ENCODE peak calls at places on chromosome 14, in ten cellular contexts. One of them, this sample, is unnamed.

GRCh38 chr14:90091393-90091792 is 29.6 kb downstream of the KCNK13 start:
- DNase-seq in prostate gland: no peak
- DNase-seq in mesenchymal stem cell: no peak
- DNase-seq in choroid plexus epithelial cell: peak
- DNase-seq in activated naive CD8-positive, alpha-beta T cell treated with anti-CD3 and anti-CD28 coated beads, Interleukin-2, amount 50 U/mL, for 24 hours: no peak
- DNase-seq in cerebellar nuclear complex: no peak
- DNase-seq in activated T-cell treated with anti-CD3 and anti-CD28 coated beads for 48 hours: no peak
- DNase-seq in mucosa of gallbladder: no peak
- DNase-seq in AG08396: no peak
- DNase-seq in epithelial cell of esophagus: no peak
- DNase-seq in this sample: no peak

GRCh38 chr14:89004195-89004594 is 179.7 kb downstream of the TTC8 start:
- DNase-seq in prostate gland: no peak
- DNase-seq in mesenchymal stem cell: peak
- DNase-seq in choroid plexus epithelial cell: peak
- DNase-seq in activated naive CD8-positive, alpha-beta T cell treated with anti-CD3 and anti-CD28 coated beads, Interleukin-2, amount 50 U/mL, for 24 hours: no peak
- DNase-seq in cerebellar nuclear complex: no peak
- DNase-seq in activated T-cell treated with anti-CD3 and anti-CD28 coated beads for 48 hours: no peak
- DNase-seq in mucosa of gallbladder: no peak
- DNase-seq in AG08396: peak
- DNase-seq in epithelial cell of esophagus: peak
- DNase-seq in this sample: no peak

GRCh38 chr14:78612666-78613065 is 442.5 kb downstream of the NRXN3 start:
- DNase-seq in prostate gland: no peak
- DNase-seq in mesenchymal stem cell: no peak
- DNase-seq in choroid plexus epithelial cell: no peak
- DNase-seq in activated naive CD8-positive, alpha-beta T cell treated with anti-CD3 and anti-CD28 coated beads, Interleukin-2, amount 50 U/mL, for 24 hours: no peak
- DNase-seq in cerebellar nuclear complex: no peak
- DNase-seq in activated T-cell treated with anti-CD3 and anti-CD28 coated beads for 48 hours: no peak
- DNase-seq in mucosa of gallbladder: no peak
- DNase-seq in AG08396: no peak
- DNase-seq in epithelial cell of esophagus: no peak
- DNase-seq in this sample: no peak

GRCh38 chr14:100747021-100747586 is 20.4 kb downstream of the DLK1 start:
- DNase-seq in prostate gland: no peak
- DNase-seq in mesenchymal stem cell: peak
- DNase-seq in choroid plexus epithelial cell: peak
- DNase-seq in activated naive CD8-positive, alpha-beta T cell treated with anti-CD3 and anti-CD28 coated beads, Interleukin-2, amount 50 U/mL, for 24 hours: no peak
- DNase-seq in cerebellar nuclear complex: no peak
- DNase-seq in activated T-cell treated with anti-CD3 and anti-CD28 coated beads for 48 hours: no peak
- DNase-seq in mucosa of gallbladder: no peak
- DNase-seq in AG08396: peak
- DNase-seq in epithelial cell of esophagus: peak
- DNase-seq in this sample: no peak

GRCh38 chr14:52950898-52951729 is at the start of gene FERMT2:
- DNase-seq in prostate gland: peak
- DNase-seq in mesenchymal stem cell: peak
- DNase-seq in choroid plexus epithelial cell: peak
- DNase-seq in activated naive CD8-positive, alpha-beta T cell treated with anti-CD3 and anti-CD28 coated beads, Interleukin-2, amount 50 U/mL, for 24 hours: peak
- DNase-seq in cerebellar nuclear complex: no peak
- DNase-seq in activated T-cell treated with anti-CD3 and anti-CD28 coated beads for 48 hours: peak
- DNase-seq in mucosa of gallbladder: peak
- DNase-seq in AG08396: peak
- DNase-seq in epithelial cell of esophagus: peak
- DNase-seq in this sample: peak

GRCh38 chr14:96797943-96798349 is 764 bp downstream of the VRK1 start:
- DNase-seq in prostate gland: no peak
- DNase-seq in mesenchymal stem cell: peak
- DNase-seq in choroid plexus epithelial cell: peak
- DNase-seq in activated naive CD8-positive, alpha-beta T cell treated with anti-CD3 and anti-CD28 coated beads, Interleukin-2, amount 50 U/mL, for 24 hours: peak
- DNase-seq in cerebellar nuclear complex: no peak
- DNase-seq in activated T-cell treated with anti-CD3 and anti-CD28 coated beads for 48 hours: no peak
- DNase-seq in mucosa of gallbladder: no peak
- DNase-seq in AG08396: no peak
- DNase-seq in epithelial cell of esophagus: peak
- DNase-seq in this sample: no peak

GRCh38 chr14:76780875-76781647 is 19.8 kb downstream of the VASH1 start:
- DNase-seq in prostate gland: no peak
- DNase-seq in mesenchymal stem cell: no peak
- DNase-seq in choroid plexus epithelial cell: no peak
- DNase-seq in activated naive CD8-positive, alpha-beta T cell treated with anti-CD3 and anti-CD28 coated beads, Interleukin-2, amount 50 U/mL, for 24 hours: no peak
- DNase-seq in cerebellar nuclear complex: no peak
- DNase-seq in activated T-cell treated with anti-CD3 and anti-CD28 coated beads for 48 hours: no peak
- DNase-seq in mucosa of gallbladder: no peak
- DNase-seq in AG08396: no peak
- DNase-seq in epithelial cell of esophagus: no peak
- DNase-seq in this sample: no peak

GRCh38 chr14:98174031-98174430 is 1098.0 kb downstream of the BCL11B start:
- DNase-seq in prostate gland: no peak
- DNase-seq in mesenchymal stem cell: no peak
- DNase-seq in choroid plexus epithelial cell: no peak
- DNase-seq in activated naive CD8-positive, alpha-beta T cell treated with anti-CD3 and anti-CD28 coated beads, Interleukin-2, amount 50 U/mL, for 24 hours: no peak
- DNase-seq in cerebellar nuclear complex: no peak
- DNase-seq in activated T-cell treated with anti-CD3 and anti-CD28 coated beads for 48 hours: no peak
- DNase-seq in mucosa of gallbladder: no peak
- DNase-seq in AG08396: no peak
- DNase-seq in epithelial cell of esophagus: no peak
- DNase-seq in this sample: no peak

GRCh38 chr14:102775855-102776760 is 1.1 kb upstream of the TRAF3 start:
- DNase-seq in prostate gland: no peak
- DNase-seq in mesenchymal stem cell: peak
- DNase-seq in choroid plexus epithelial cell: peak
- DNase-seq in activated naive CD8-positive, alpha-beta T cell treated with anti-CD3 and anti-CD28 coated beads, Interleukin-2, amount 50 U/mL, for 24 hours: peak
- DNase-seq in cerebellar nuclear complex: no peak
- DNase-seq in activated T-cell treated with anti-CD3 and anti-CD28 coated beads for 48 hours: no peak
- DNase-seq in mucosa of gallbladder: no peak
- DNase-seq in AG08396: peak
- DNase-seq in epithelial cell of esophagus: peak
- DNase-seq in this sample: peak

GRCh38 chr14:68784298-68784910 is 8.5 kb downstream of the ZFP36L1 start:
- DNase-seq in prostate gland: no peak
- DNase-seq in mesenchymal stem cell: peak
- DNase-seq in choroid plexus epithelial cell: no peak
- DNase-seq in activated naive CD8-positive, alpha-beta T cell treated with anti-CD3 and anti-CD28 coated beads, Interleukin-2, amount 50 U/mL, for 24 hours: no peak
- DNase-seq in cerebellar nuclear complex: no peak
- DNase-seq in activated T-cell treated with anti-CD3 and anti-CD28 coated beads for 48 hours: no peak
- DNase-seq in mucosa of gallbladder: peak
- DNase-seq in AG08396: no peak
- DNase-seq in epithelial cell of esophagus: no peak
- DNase-seq in this sample: peak

GRCh38 chr14:92922883-92923743 is at the start of gene CHGA:
- DNase-seq in prostate gland: no peak
- DNase-seq in mesenchymal stem cell: peak
- DNase-seq in choroid plexus epithelial cell: peak
- DNase-seq in activated naive CD8-positive, alpha-beta T cell treated with anti-CD3 and anti-CD28 coated beads, Interleukin-2, amount 50 U/mL, for 24 hours: peak
- DNase-seq in cerebellar nuclear complex: no peak
- DNase-seq in activated T-cell treated with anti-CD3 and anti-CD28 coated beads for 48 hours: peak
- DNase-seq in mucosa of gallbladder: peak
- DNase-seq in AG08396: peak
- DNase-seq in epithelial cell of esophagus: peak
- DNase-seq in this sample: peak

GRCh38 chr14:99435327-99435726 is 45.3 kb downstream of the SETD3 start:
- DNase-seq in prostate gland: no peak
- DNase-seq in mesenchymal stem cell: peak
- DNase-seq in choroid plexus epithelial cell: no peak
- DNase-seq in activated naive CD8-positive, alpha-beta T cell treated with anti-CD3 and anti-CD28 coated beads, Interleukin-2, amount 50 U/mL, for 24 hours: no peak
- DNase-seq in cerebellar nuclear complex: no peak
- DNase-seq in activated T-cell treated with anti-CD3 and anti-CD28 coated beads for 48 hours: no peak
- DNase-seq in mucosa of gallbladder: no peak
- DNase-seq in AG08396: no peak
- DNase-seq in epithelial cell of esophagus: no peak
- DNase-seq in this sample: no peak

GRCh38 chr14:101716956-101717662 is 44.4 kb upstream of the PPP2R5C start:
- DNase-seq in prostate gland: no peak
- DNase-seq in mesenchymal stem cell: peak
- DNase-seq in choroid plexus epithelial cell: peak
- DNase-seq in activated naive CD8-positive, alpha-beta T cell treated with anti-CD3 and anti-CD28 coated beads, Interleukin-2, amount 50 U/mL, for 24 hours: no peak
- DNase-seq in cerebellar nuclear complex: no peak
- DNase-seq in activated T-cell treated with anti-CD3 and anti-CD28 coated beads for 48 hours: no peak
- DNase-seq in mucosa of gallbladder: no peak
- DNase-seq in AG08396: no peak
- DNase-seq in epithelial cell of esophagus: peak
- DNase-seq in this sample: no peak

GRCh38 chr14:47675489-47676300 is at the start of gene MDGA2:
- DNase-seq in prostate gland: no peak
- DNase-seq in mesenchymal stem cell: peak
- DNase-seq in choroid plexus epithelial cell: peak
- DNase-seq in activated naive CD8-positive, alpha-beta T cell treated with anti-CD3 and anti-CD28 coated beads, Interleukin-2, amount 50 U/mL, for 24 hours: peak
- DNase-seq in cerebellar nuclear complex: no peak
- DNase-seq in activated T-cell treated with anti-CD3 and anti-CD28 coated beads for 48 hours: no peak
- DNase-seq in mucosa of gallbladder: no peak
- DNase-seq in AG08396: no peak
- DNase-seq in epithelial cell of esophagus: peak
- DNase-seq in this sample: no peak

GRCh38 chr14:104724981-104725771 is 1.1 kb downstream of the ADSS1 start:
- DNase-seq in prostate gland: no peak
- DNase-seq in mesenchymal stem cell: peak
- DNase-seq in choroid plexus epithelial cell: peak
- DNase-seq in activated naive CD8-positive, alpha-beta T cell treated with anti-CD3 and anti-CD28 coated beads, Interleukin-2, amount 50 U/mL, for 24 hours: no peak
- DNase-seq in cerebellar nuclear complex: no peak
- DNase-seq in activated T-cell treated with anti-CD3 and anti-CD28 coated beads for 48 hours: no peak
- DNase-seq in mucosa of gallbladder: peak
- DNase-seq in AG08396: peak
- DNase-seq in epithelial cell of esophagus: no peak
- DNase-seq in this sample: peak

GRCh38 chr14:72638021-72638420 is 255.9 kb downstream of the DPF3 start:
- DNase-seq in prostate gland: no peak
- DNase-seq in mesenchymal stem cell: peak
- DNase-seq in choroid plexus epithelial cell: peak
- DNase-seq in activated naive CD8-positive, alpha-beta T cell treated with anti-CD3 and anti-CD28 coated beads, Interleukin-2, amount 50 U/mL, for 24 hours: no peak
- DNase-seq in cerebellar nuclear complex: no peak
- DNase-seq in activated T-cell treated with anti-CD3 and anti-CD28 coated beads for 48 hours: no peak
- DNase-seq in mucosa of gallbladder: no peak
- DNase-seq in AG08396: peak
- DNase-seq in epithelial cell of esophagus: peak
- DNase-seq in this sample: no peak

GRCh38 chr14:54348001-54348611 is 48.7 kb upstream of the CDKN3 start:
- DNase-seq in prostate gland: peak
- DNase-seq in mesenchymal stem cell: peak
- DNase-seq in choroid plexus epithelial cell: peak
- DNase-seq in activated naive CD8-positive, alpha-beta T cell treated with anti-CD3 and anti-CD28 coated beads, Interleukin-2, amount 50 U/mL, for 24 hours: no peak
- DNase-seq in cerebellar nuclear complex: no peak
- DNase-seq in activated T-cell treated with anti-CD3 and anti-CD28 coated beads for 48 hours: no peak
- DNase-seq in mucosa of gallbladder: no peak
- DNase-seq in AG08396: peak
- DNase-seq in epithelial cell of esophagus: peak
- DNase-seq in this sample: no peak

GRCh38 chr14:51566831-51567582 is 84.7 kb upstream of the FRMD6 start:
- DNase-seq in prostate gland: no peak
- DNase-seq in mesenchymal stem cell: no peak
- DNase-seq in choroid plexus epithelial cell: no peak
- DNase-seq in activated naive CD8-positive, alpha-beta T cell treated with anti-CD3 and anti-CD28 coated beads, Interleukin-2, amount 50 U/mL, for 24 hours: no peak
- DNase-seq in cerebellar nuclear complex: no peak
- DNase-seq in activated T-cell treated with anti-CD3 and anti-CD28 coated beads for 48 hours: no peak
- DNase-seq in mucosa of gallbladder: no peak
- DNase-seq in AG08396: no peak
- DNase-seq in epithelial cell of esophagus: no peak
- DNase-seq in this sample: no peak

GRCh38 chr14:100749967-100750597 is 23.4 kb downstream of the DLK1 start:
- DNase-seq in prostate gland: no peak
- DNase-seq in mesenchymal stem cell: no peak
- DNase-seq in choroid plexus epithelial cell: no peak
- DNase-seq in activated naive CD8-positive, alpha-beta T cell treated with anti-CD3 and anti-CD28 coated beads, Interleukin-2, amount 50 U/mL, for 24 hours: no peak
- DNase-seq in cerebellar nuclear complex: no peak
- DNase-seq in activated T-cell treated with anti-CD3 and anti-CD28 coated beads for 48 hours: no peak
- DNase-seq in mucosa of gallbladder: no peak
- DNase-seq in AG08396: no peak
- DNase-seq in epithelial cell of esophagus: no peak
- DNase-seq in this sample: no peak

GRCh38 chr14:95442633-95443021 is 73.8 kb downstream of the SYNE3 start:
- DNase-seq in prostate gland: peak
- DNase-seq in mesenchymal stem cell: peak
- DNase-seq in choroid plexus epithelial cell: peak
- DNase-seq in activated naive CD8-positive, alpha-beta T cell treated with anti-CD3 and anti-CD28 coated beads, Interleukin-2, amount 50 U/mL, for 24 hours: peak
- DNase-seq in cerebellar nuclear complex: no peak
- DNase-seq in activated T-cell treated with anti-CD3 and anti-CD28 coated beads for 48 hours: peak
- DNase-seq in mucosa of gallbladder: peak
- DNase-seq in AG08396: peak
- DNase-seq in epithelial cell of esophagus: peak
- DNase-seq in this sample: peak

GRCh38 chr14:92635031-92635430 is 113.4 kb downstream of the LGMN start:
- DNase-seq in prostate gland: no peak
- DNase-seq in mesenchymal stem cell: no peak
- DNase-seq in choroid plexus epithelial cell: no peak
- DNase-seq in activated naive CD8-positive, alpha-beta T cell treated with anti-CD3 and anti-CD28 coated beads, Interleukin-2, amount 50 U/mL, for 24 hours: no peak
- DNase-seq in cerebellar nuclear complex: no peak
- DNase-seq in activated T-cell treated with anti-CD3 and anti-CD28 coated beads for 48 hours: no peak
- DNase-seq in mucosa of gallbladder: no peak
- DNase-seq in AG08396: no peak
- DNase-seq in epithelial cell of esophagus: no peak
- DNase-seq in this sample: no peak

GRCh38 chr14:94177806-94178205 is 3.7 kb downstream of the PPP4R4 start:
- DNase-seq in prostate gland: no peak
- DNase-seq in mesenchymal stem cell: no peak
- DNase-seq in choroid plexus epithelial cell: no peak
- DNase-seq in activated naive CD8-positive, alpha-beta T cell treated with anti-CD3 and anti-CD28 coated beads, Interleukin-2, amount 50 U/mL, for 24 hours: no peak
- DNase-seq in cerebellar nuclear complex: no peak
- DNase-seq in activated T-cell treated with anti-CD3 and anti-CD28 coated beads for 48 hours: no peak
- DNase-seq in mucosa of gallbladder: no peak
- DNase-seq in AG08396: no peak
- DNase-seq in epithelial cell of esophagus: peak
- DNase-seq in this sample: no peak

GRCh38 chr14:67643671-67644070 is 24.0 kb downstream of the ARG2 start:
- DNase-seq in prostate gland: no peak
- DNase-seq in mesenchymal stem cell: no peak
- DNase-seq in choroid plexus epithelial cell: no peak
- DNase-seq in activated naive CD8-positive, alpha-beta T cell treated with anti-CD3 and anti-CD28 coated beads, Interleukin-2, amount 50 U/mL, for 24 hours: no peak
- DNase-seq in cerebellar nuclear complex: no peak
- DNase-seq in activated T-cell treated with anti-CD3 and anti-CD28 coated beads for 48 hours: no peak
- DNase-seq in mucosa of gallbladder: no peak
- DNase-seq in AG08396: no peak
- DNase-seq in epithelial cell of esophagus: peak
- DNase-seq in this sample: no peak

GRCh38 chr14:57068511-57068910 is 200.2 kb downstream of the EXOC5 start:
- DNase-seq in prostate gland: no peak
- DNase-seq in mesenchymal stem cell: no peak
- DNase-seq in choroid plexus epithelial cell: no peak
- DNase-seq in activated naive CD8-positive, alpha-beta T cell treated with anti-CD3 and anti-CD28 coated beads, Interleukin-2, amount 50 U/mL, for 24 hours: no peak
- DNase-seq in cerebellar nuclear complex: no peak
- DNase-seq in activated T-cell treated with anti-CD3 and anti-CD28 coated beads for 48 hours: no peak
- DNase-seq in mucosa of gallbladder: no peak
- DNase-seq in AG08396: no peak
- DNase-seq in epithelial cell of esophagus: no peak
- DNase-seq in this sample: no peak

GRCh38 chr14:104224516-104225281 is 86.3 kb downstream of the KIF26A start:
- DNase-seq in prostate gland: no peak
- DNase-seq in mesenchymal stem cell: peak
- DNase-seq in choroid plexus epithelial cell: peak
- DNase-seq in activated naive CD8-positive, alpha-beta T cell treated with anti-CD3 and anti-CD28 coated beads, Interleukin-2, amount 50 U/mL, for 24 hours: peak
- DNase-seq in cerebellar nuclear complex: no peak
- DNase-seq in activated T-cell treated with anti-CD3 and anti-CD28 coated beads for 48 hours: peak
- DNase-seq in mucosa of gallbladder: no peak
- DNase-seq in AG08396: no peak
- DNase-seq in epithelial cell of esophagus: no peak
- DNase-seq in this sample: peak

GRCh38 chr14:73176673-73177072 is 40.4 kb downstream of the PSEN1 start:
- DNase-seq in prostate gland: no peak
- DNase-seq in mesenchymal stem cell: peak
- DNase-seq in choroid plexus epithelial cell: peak
- DNase-seq in activated naive CD8-positive, alpha-beta T cell treated with anti-CD3 and anti-CD28 coated beads, Interleukin-2, amount 50 U/mL, for 24 hours: no peak
- DNase-seq in cerebellar nuclear complex: no peak
- DNase-seq in activated T-cell treated with anti-CD3 and anti-CD28 coated beads for 48 hours: no peak
- DNase-seq in mucosa of gallbladder: no peak
- DNase-seq in AG08396: no peak
- DNase-seq in epithelial cell of esophagus: no peak
- DNase-seq in this sample: no peak

GRCh38 chr14:28375295-28375694 is 391.3 kb upstream of the FOXG1 start:
- DNase-seq in prostate gland: no peak
- DNase-seq in mesenchymal stem cell: no peak
- DNase-seq in choroid plexus epithelial cell: peak
- DNase-seq in activated naive CD8-positive, alpha-beta T cell treated with anti-CD3 and anti-CD28 coated beads, Interleukin-2, amount 50 U/mL, for 24 hours: no peak
- DNase-seq in cerebellar nuclear complex: no peak
- DNase-seq in activated T-cell treated with anti-CD3 and anti-CD28 coated beads for 48 hours: no peak
- DNase-seq in mucosa of gallbladder: no peak
- DNase-seq in AG08396: no peak
- DNase-seq in epithelial cell of esophagus: peak
- DNase-seq in this sample: no peak

GRCh38 chr14:61145903-61146411 is 135.2 kb downstream of the TMEM30B start:
- DNase-seq in prostate gland: peak
- DNase-seq in mesenchymal stem cell: no peak
- DNase-seq in choroid plexus epithelial cell: peak
- DNase-seq in activated naive CD8-positive, alpha-beta T cell treated with anti-CD3 and anti-CD28 coated beads, Interleukin-2, amount 50 U/mL, for 24 hours: no peak
- DNase-seq in cerebellar nuclear complex: no peak
- DNase-seq in activated T-cell treated with anti-CD3 and anti-CD28 coated beads for 48 hours: no peak
- DNase-seq in mucosa of gallbladder: no peak
- DNase-seq in AG08396: no peak
- DNase-seq in epithelial cell of esophagus: peak
- DNase-seq in this sample: no peak

This sample was measured in transverse colon.